ENCODE peak calls at places on chromosome 17, in five cellular contexts. One of them, this sample, is unnamed.

GRCh38 chr17:3594976-3595375 is 14.2 kb downstream of the TRPV1 start:
- DNase-seq in suprapubic skin: no peak
- DNase-seq in A549: no peak
- DNase-seq in K562: no peak
- DNase-seq in sigmoid colon: no peak
- DNase-seq in this sample: no peak

GRCh38 chr17:72024457-72024856 is 96.4 kb upstream of the SOX9 start:
- DNase-seq in suprapubic skin: no peak
- DNase-seq in A549: no peak
- DNase-seq in K562: no peak
- DNase-seq in sigmoid colon: no peak
- DNase-seq in this sample: no peak

GRCh38 chr17:8192070-8192815 is 2.3 kb upstream of the BORCS6 start:
- DNase-seq in suprapubic skin: peak; percentile 90
- DNase-seq in A549: peak; percentile 97
- DNase-seq in K562: peak; percentile 75
- DNase-seq in sigmoid colon: peak; percentile 96
- DNase-seq in this sample: peak; percentile 85

GRCh38 chr17:21173543-21173942 is 40.4 kb downstream of the TMEM11 start:
- DNase-seq in suprapubic skin: no peak
- DNase-seq in A549: no peak
- DNase-seq in K562: no peak
- DNase-seq in sigmoid colon: no peak
- DNase-seq in this sample: no peak

GRCh38 chr17:4161560-4162221 is 18.7 kb downstream of the CYB5D2 start:
- DNase-seq in suprapubic skin: no peak
- DNase-seq in A549: no peak
- DNase-seq in K562: peak; percentile 25
- DNase-seq in sigmoid colon: no peak
- DNase-seq in this sample: no peak

GRCh38 chr17:11928436-11928835 is 68.8 kb downstream of the ZNF18 start:
- DNase-seq in suprapubic skin: no peak
- DNase-seq in A549: no peak
- DNase-seq in K562: peak; percentile 29
- DNase-seq in sigmoid colon: no peak
- DNase-seq in this sample: no peak

GRCh38 chr17:76074390-76075363 is at the start of gene GALR2:
- DNase-seq in suprapubic skin: no peak
- DNase-seq in A549: peak; percentile 30
- DNase-seq in K562: peak; percentile 35
- DNase-seq in sigmoid colon: no peak
- DNase-seq in this sample: no peak

GRCh38 chr17:5097101-5097834 is 14.4 kb downstream of the ZNF232 start:
- DNase-seq in suprapubic skin: no peak
- DNase-seq in A549: no peak
- DNase-seq in K562: no peak
- DNase-seq in sigmoid colon: peak; percentile 82
- DNase-seq in this sample: peak; percentile 50

GRCh38 chr17:75168998-75169397 is 13.8 kb downstream of the SUMO2 start:
- DNase-seq in suprapubic skin: no peak
- DNase-seq in A549: no peak
- DNase-seq in K562: no peak
- DNase-seq in sigmoid colon: peak; percentile 26
- DNase-seq in this sample: no peak

GRCh38 chr17:2900842-2901241 is 104.6 kb downstream of the RAP1GAP2 start:
- DNase-seq in suprapubic skin: no peak
- DNase-seq in A549: no peak
- DNase-seq in K562: no peak
- DNase-seq in sigmoid colon: no peak
- DNase-seq in this sample: no peak

GRCh38 chr17:58060596-58061191 is 22.5 kb upstream of the DYNLL2 start:
- DNase-seq in suprapubic skin: no peak
- DNase-seq in A549: no peak
- DNase-seq in K562: no peak
- DNase-seq in sigmoid colon: peak; percentile 91
- DNase-seq in this sample: peak; percentile 31

GRCh38 chr17:9009737-9010136 is 11.6 kb upstream of the NTN1 start:
- DNase-seq in suprapubic skin: no peak
- DNase-seq in A549: no peak
- DNase-seq in K562: no peak
- DNase-seq in sigmoid colon: no peak
- DNase-seq in this sample: no peak

GRCh38 chr17:21191698-21192097 is 22.3 kb downstream of the TMEM11 start:
- DNase-seq in suprapubic skin: no peak
- DNase-seq in A549: no peak
- DNase-seq in K562: no peak
- DNase-seq in sigmoid colon: no peak
- DNase-seq in this sample: no peak

GRCh38 chr17:73062726-73063125 is 29.8 kb downstream of the SLC39A11 start:
- DNase-seq in suprapubic skin: no peak
- DNase-seq in A549: no peak
- DNase-seq in K562: no peak
- DNase-seq in sigmoid colon: no peak
- DNase-seq in this sample: no peak

GRCh38 chr17:41480581-41480980 is 370 bp downstream of the KRT35 start:
- DNase-seq in suprapubic skin: no peak
- DNase-seq in A549: no peak
- DNase-seq in K562: no peak
- DNase-seq in sigmoid colon: no peak
- DNase-seq in this sample: no peak

GRCh38 chr17:66915204-66915611 is 49.3 kb upstream of the CACNG4 start:
- DNase-seq in suprapubic skin: no peak
- DNase-seq in A549: peak; percentile 64
- DNase-seq in K562: no peak
- DNase-seq in sigmoid colon: no peak
- DNase-seq in this sample: peak; percentile 62

GRCh38 chr17:76658387-76658705 is 14.8 kb upstream of the ST6GALNAC1 start:
- DNase-seq in suprapubic skin: no peak
- DNase-seq in A549: no peak
- DNase-seq in K562: no peak
- DNase-seq in sigmoid colon: peak; percentile 32
- DNase-seq in this sample: no peak

GRCh38 chr17:67280279-67280678 is 35.3 kb upstream of the HELZ start:
- DNase-seq in suprapubic skin: no peak
- DNase-seq in A549: no peak
- DNase-seq in K562: no peak
- DNase-seq in sigmoid colon: no peak
- DNase-seq in this sample: no peak

GRCh38 chr17:58694826-58695225 is 2.4 kb downstream of the RAD51C start:
- DNase-seq in suprapubic skin: no peak
- DNase-seq in A549: no peak
- DNase-seq in K562: no peak
- DNase-seq in sigmoid colon: no peak
- DNase-seq in this sample: no peak

GRCh38 chr17:7839199-7839889 is 5.3 kb downstream of the KDM6B start:
- DNase-seq in suprapubic skin: no peak
- DNase-seq in A549: no peak
- DNase-seq in K562: no peak
- DNase-seq in sigmoid colon: peak; percentile 61
- DNase-seq in this sample: peak; percentile 88

GRCh38 chr17:7476474-7476873 is 3.0 kb downstream of the ZBTB4 start:
- DNase-seq in suprapubic skin: no peak
- DNase-seq in A549: peak; percentile 58
- DNase-seq in K562: no peak
- DNase-seq in sigmoid colon: no peak
- DNase-seq in this sample: no peak

GRCh38 chr17:16407911-16408588 is 7.3 kb upstream of the TRPV2 start:
- DNase-seq in suprapubic skin: no peak
- DNase-seq in A549: no peak
- DNase-seq in K562: no peak
- DNase-seq in sigmoid colon: peak; percentile 87
- DNase-seq in this sample: peak; percentile 71

GRCh38 chr17:13694934-13695333 is 93.2 kb upstream of the HS3ST3A1 start:
- DNase-seq in suprapubic skin: no peak
- DNase-seq in A549: no peak
- DNase-seq in K562: no peak
- DNase-seq in sigmoid colon: no peak
- DNase-seq in this sample: no peak

GRCh38 chr17:7792611-7793010 is 41.4 kb upstream of the KDM6B start:
- DNase-seq in suprapubic skin: no peak
- DNase-seq in A549: no peak
- DNase-seq in K562: no peak
- DNase-seq in sigmoid colon: no peak
- DNase-seq in this sample: no peak

GRCh38 chr17:69555056-69555455 is 140.6 kb downstream of the MAP2K6 start:
- DNase-seq in suprapubic skin: no peak
- DNase-seq in A549: no peak
- DNase-seq in K562: no peak
- DNase-seq in sigmoid colon: no peak
- DNase-seq in this sample: no peak

GRCh38 chr17:16438173-16438556 is 22.8 kb downstream of the TRPV2 start:
- DNase-seq in suprapubic skin: no peak
- DNase-seq in A549: no peak
- DNase-seq in K562: no peak
- DNase-seq in sigmoid colon: no peak
- DNase-seq in this sample: no peak

GRCh38 chr17:48738424-48738802 is 9.9 kb upstream of the HOXB13 start:
- DNase-seq in suprapubic skin: no peak
- DNase-seq in A549: no peak
- DNase-seq in K562: no peak
- DNase-seq in sigmoid colon: peak; percentile 28
- DNase-seq in this sample: no peak

GRCh38 chr17:82978354-82978753 is 101.1 kb upstream of the METRNL start:
- DNase-seq in suprapubic skin: no peak
- DNase-seq in A549: no peak
- DNase-seq in K562: no peak
- DNase-seq in sigmoid colon: no peak
- DNase-seq in this sample: no peak

GRCh38 chr17:17206149-17206912 is at the start of gene PLD6:
- DNase-seq in suprapubic skin: peak; percentile 91
- DNase-seq in A549: peak; percentile 72
- DNase-seq in K562: peak; percentile 86
- DNase-seq in sigmoid colon: peak; percentile 94
- DNase-seq in this sample: peak; percentile 93

GRCh38 chr17:37413875-37414519 is 7.3 kb downstream of the TADA2A start:
- DNase-seq in suprapubic skin: no peak
- DNase-seq in A549: no peak
- DNase-seq in K562: peak; percentile 19
- DNase-seq in sigmoid colon: no peak
- DNase-seq in this sample: no peak

GRCh38 chr17:27573971-27574525 is 56.9 kb upstream of the LGALS9 start:
- DNase-seq in suprapubic skin: no peak
- DNase-seq in A549: no peak
- DNase-seq in K562: peak; percentile 73
- DNase-seq in sigmoid colon: no peak
- DNase-seq in this sample: no peak

GRCh38 chr17:73208139-73208827 is 15.4 kb downstream of the COG1 start:
- DNase-seq in suprapubic skin: no peak
- DNase-seq in A549: no peak
- DNase-seq in K562: no peak
- DNase-seq in sigmoid colon: no peak
- DNase-seq in this sample: no peak

GRCh38 chr17:59094921-59095530 is 11.7 kb downstream of the TRIM37 start:
- DNase-seq in suprapubic skin: no peak
- DNase-seq in A549: no peak
- DNase-seq in K562: no peak
- DNase-seq in sigmoid colon: no peak
- DNase-seq in this sample: no peak

GRCh38 chr17:62057696-62058095 is 7.4 kb downstream of the MED13 start:
- DNase-seq in suprapubic skin: no peak
- DNase-seq in A549: no peak
- DNase-seq in K562: no peak
- DNase-seq in sigmoid colon: no peak
- DNase-seq in this sample: no peak
- H3K4me1 ChIP-seq in suprapubic skin: peaks cover 45% of the 10 kb centered on the region
- H3K4me1 ChIP-seq in A549: peaks cover 70% of the 10 kb centered on the region
- H3K4me1 ChIP-seq in K562: no peaks in the 10 kb centered on the region
- H3K4me1 ChIP-seq in sigmoid colon: peaks cover 82% of the 10 kb centered on the region
- H3K4me1 ChIP-seq in this sample: peaks cover 74% of the 10 kb centered on the region

GRCh38 chr17:78127888-78128615 is 503 bp downstream of the TMC6 start:
- DNase-seq in suprapubic skin: peak; percentile 80
- DNase-seq in A549: peak; percentile 45
- DNase-seq in K562: peak; percentile 79
- DNase-seq in sigmoid colon: peak; percentile 65
- DNase-seq in this sample: peak; percentile 51

GRCh38 chr17:78130080-78130438 is 512 bp upstream of the TMC8 start:
- DNase-seq in suprapubic skin: no peak
- DNase-seq in A549: no peak
- DNase-seq in K562: no peak
- DNase-seq in sigmoid colon: no peak
- DNase-seq in this sample: no peak

GRCh38 chr17:78127240-78127887 is 1.2 kb downstream of the TMC6 start:
- DNase-seq in suprapubic skin: peak; percentile 91
- DNase-seq in A549: no peak
- DNase-seq in K562: peak; percentile 46
- DNase-seq in sigmoid colon: peak; percentile 88
- DNase-seq in this sample: peak; percentile 75

GRCh38 chr17:78129385-78130079 is 977 bp upstream of the TMC6 start:
- DNase-seq in suprapubic skin: no peak
- DNase-seq in A549: no peak
- DNase-seq in K562: no peak
- DNase-seq in sigmoid colon: no peak
- DNase-seq in this sample: peak; percentile 50

DNA sequence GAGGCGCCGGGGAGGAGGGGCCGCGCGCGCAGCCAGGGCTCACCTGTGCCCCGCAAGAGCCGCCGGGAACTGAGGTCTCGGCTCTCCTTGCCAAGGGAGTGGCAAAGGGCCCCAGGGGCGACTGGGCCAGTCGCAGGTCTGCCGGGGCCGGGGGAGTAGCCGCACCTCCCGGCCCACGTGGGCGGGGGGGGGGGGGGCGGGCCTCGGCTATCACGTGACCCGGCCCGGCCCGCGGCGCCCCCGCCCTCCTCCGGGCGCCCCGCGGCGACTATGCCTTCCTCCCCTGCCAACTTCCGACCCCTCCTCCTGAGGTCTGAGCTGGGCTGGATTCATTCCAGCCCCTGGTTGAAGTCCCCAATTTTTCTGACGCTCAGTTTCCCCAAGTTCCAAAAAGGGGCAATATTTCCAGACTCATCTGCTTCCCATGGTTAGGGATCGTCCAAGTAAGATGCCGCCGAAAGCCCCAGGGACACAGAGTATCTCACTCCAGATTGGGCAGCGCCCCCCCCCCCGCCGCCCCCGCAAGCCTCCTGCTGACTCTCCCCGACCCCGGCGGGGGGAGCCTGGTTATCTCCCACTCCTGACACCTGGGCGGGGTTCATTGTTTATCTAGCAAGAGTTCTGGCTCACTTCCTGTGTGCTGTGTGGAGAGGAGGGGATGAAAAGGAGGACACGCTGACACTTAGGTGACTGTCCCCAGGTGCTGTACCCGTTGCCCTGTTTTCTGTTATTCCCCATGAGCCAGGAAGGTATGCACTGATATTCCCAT is at the start of gene TMC6:
- DNase-seq in suprapubic skin: peak; percentile 81
- DNase-seq in A549: peak; percentile 74
- DNase-seq in K562: peak; percentile 93
- DNase-seq in sigmoid colon: peak; percentile 66
- DNase-seq in this sample: peak; percentile 83
- TF ChIP-seq EP300 in suprapubic skin: no peak
- TF ChIP-seq EP300 in A549: no peak
- TF ChIP-seq EP300 in K562: peak; percentile 92
- TF ChIP-seq EP300 in sigmoid colon: no peak
- TF ChIP-seq EP300 in this sample: no peak

GRCh38 chr17:47278561-47278960 is 24.9 kb downstream of the ITGB3 start:
- DNase-seq in suprapubic skin: no peak
- DNase-seq in A549: no peak
- DNase-seq in K562: no peak
- DNase-seq in sigmoid colon: no peak
- DNase-seq in this sample: no peak
- H3K4me1 ChIP-seq in suprapubic skin: peaks cover 60% of the 10 kb centered on the region
- H3K4me1 ChIP-seq in A549: peaks cover 12% of the 10 kb centered on the region
- H3K4me1 ChIP-seq in K562: peaks cover 39% of the 10 kb centered on the region
- H3K4me1 ChIP-seq in sigmoid colon: peaks cover 82% of the 10 kb centered on the region
- H3K4me1 ChIP-seq in this sample: peaks cover 43% of the 10 kb centered on the region

GRCh38 chr17:35373532-35373983 is at the start of gene SLFN11:
- DNase-seq in suprapubic skin: peak; percentile 93
- DNase-seq in A549: peak; percentile 63
- DNase-seq in K562: peak; percentile 7
- DNase-seq in sigmoid colon: peak; percentile 97
- DNase-seq in this sample: peak; percentile 85
- TF ChIP-seq EP300 in suprapubic skin: no peak
- TF ChIP-seq EP300 in A549: no peak
- TF ChIP-seq EP300 in K562: no peak
- TF ChIP-seq EP300 in sigmoid colon: no peak
- TF ChIP-seq EP300 in this sample: no peak